ENCODE peak calls at places on chromosomes 16 and 17, in eight cellular contexts. T is adipocyte; H is fibroblast of pulmonary artery; P is WERI-Rb-1; F is kidney tubule cell; N is stimulated activated CD8-positive, alpha-beta memory T cell treated with anti-CD3 and anti-CD28 coated beads, Interleukin-12 subunit alpha, Interleukin-12 subunit beta, amount 100 ng/mL, for 1 hour; X is GM12864; S is IMR-90. Z is an unnamed sample.

GRCh38 chr16:7731121-7731520 is 398.5 kb downstream of the RBFOX1 start:
- DNase-seq in T (no peak), H (no peak), P (no peak), F (no peak), N (no peak), X (no peak), S (no peak), Z (no peak)

GRCh38 chr16:27994686-27995085 is 68.8 kb downstream of the GSG1L start:
- DNase-seq in T (no peak), H (no peak), P (no peak), F (no peak), N (no peak), X (no peak), S (no peak), Z (no peak)

GRCh38 chr16:82152192-82152591 is 17.8 kb downstream of the MPHOSPH6 start:
- DNase-seq in T (no peak), H (no peak), P (no peak), F (no peak), N (no peak), X (no peak), S (peak), Z (no peak)

GRCh38 chr16:10256855-10257641 is 74.8 kb upstream of the GRIN2A start:
- DNase-seq in T (peak), H (peak), P (peak), F (peak), N (peak), X (no peak), S (no peak), Z (peak)

GRCh38 chr16:87216148-87216823 is 100.9 kb downstream of the C16orf95 start:
- DNase-seq in T (no peak), H (no peak), P (no peak), F (no peak), N (no peak), X (no peak), S (no peak), Z (no peak)

GRCh38 chr16:77406680-77407079 is 28.2 kb downstream of the ADAMTS18 start:
- DNase-seq in T (no peak), H (no peak), P (no peak), F (no peak), N (no peak), X (no peak), S (peak), Z (no peak)

GRCh38 chr17:82400830-82401229 is 17.3 kb upstream of the HEXD start:
- DNase-seq in T (no peak), H (no peak), P (no peak), F (no peak), N (peak), X (no peak), S (no peak), Z (peak)

GRCh38 chr17:44417553-44417952 is 28.1 kb upstream of the ITGA2B start:
- DNase-seq in T (peak), H (peak), P (no peak), F (peak), N (no peak), X (peak), S (peak), Z (peak)

GRCh38 chr17:56521439-56522141 is 71.9 kb upstream of the NOG start:
- DNase-seq in T (no peak), H (no peak), P (no peak), F (no peak), N (no peak), X (no peak), S (no peak), Z (no peak)

GRCh38 chr16:81956213-81956948 is 54.9 kb downstream of the SDR42E1 start:
- DNase-seq in T (peak), H (peak), P (no peak), F (no peak), N (no peak), X (no peak), S (no peak), Z (peak)

GRCh38 chr17:77963441-77963840 is 4.9 kb downstream of the TNRC6C start:
- DNase-seq in T (peak), H (peak), P (no peak), F (peak), N (no peak), X (no peak), S (peak), Z (peak)

GRCh38 chr16:4609200-4610010 is 5.3 kb downstream of the UBALD1 start:
- DNase-seq in T (no peak), H (no peak), P (no peak), F (no peak), N (no peak), X (no peak), S (no peak), Z (no peak)

GRCh38 chr17:74524751-74525725 is 6.2 kb downstream of the CD300LB start:
- DNase-seq in T (no peak), H (no peak), P (no peak), F (no peak), N (no peak), X (no peak), S (no peak), Z (no peak)

GRCh38 chr16:10188236-10188635 is 6.0 kb upstream of the GRIN2A start:
- DNase-seq in T (no peak), H (no peak), P (no peak), F (no peak), N (no peak), X (no peak), S (no peak), Z (no peak)